ENCODE peak calls at places on chromosomes 6 and 20, in eight cellular contexts. One of them, this sample, is unnamed.
A peak's percentile ranks its signal among the peaks of the same experiment; 100 is the strongest.

GRCh38 chr20:51284871-51285270 is 257.6 kb downstream of the NFATC2 start:
- DNase-seq in cardiac fibroblast: no peak
- DNase-seq in activated naive CD4-positive, alpha-beta T cell: no peak
- DNase-seq in NCI-H774: no peak
- DNase-seq in BJ: no peak
- DNase-seq in lower lobe of right lung: no peak
- DNase-seq in LHCN-M2: no peak
- DNase-seq in Kasumi-1: no peak
- DNase-seq in this sample: no peak

GRCh38 chr6:149513915-149514314 is 29.1 kb upstream of the ZC3H12D start:
- DNase-seq in cardiac fibroblast: no peak
- DNase-seq in NCI-H774: no peak
- DNase-seq in LHCN-M2: no peak
- DNase-seq in activated naive CD4-positive, alpha-beta T cell: no peak
- DNase-seq in Kasumi-1: peak; percentile 9
- DNase-seq in BJ: no peak
- DNase-seq in lower lobe of right lung: no peak
- DNase-seq in this sample: no peak

GRCh38 chr20:48689874-48690571 is 137.8 kb downstream of the PREX1 start:
- DNase-seq in BJ: no peak
- DNase-seq in NCI-H774: no peak
- DNase-seq in lower lobe of right lung: no peak
- DNase-seq in cardiac fibroblast: no peak
- DNase-seq in Kasumi-1: no peak
- DNase-seq in activated naive CD4-positive, alpha-beta T cell: no peak
- DNase-seq in LHCN-M2: no peak
- DNase-seq in this sample: no peak

GRCh38 chr6:166169549-166170421 is 2.1 kb upstream of the TBXT start:
- DNase-seq in NCI-H774: no peak
- DNase-seq in activated naive CD4-positive, alpha-beta T cell: no peak
- DNase-seq in Kasumi-1: no peak
- DNase-seq in lower lobe of right lung: no peak
- DNase-seq in LHCN-M2: no peak
- DNase-seq in cardiac fibroblast: no peak
- DNase-seq in BJ: no peak
- DNase-seq in this sample: no peak

GRCh38 chr20:58237318-58238182 is 9.1 kb upstream of the ANKRD60 start:
- DNase-seq in cardiac fibroblast: peak; percentile 32
- DNase-seq in LHCN-M2: peak; percentile 81
- DNase-seq in lower lobe of right lung: no peak
- DNase-seq in activated naive CD4-positive, alpha-beta T cell: no peak
- DNase-seq in Kasumi-1: no peak
- DNase-seq in BJ: peak; percentile 26
- DNase-seq in NCI-H774: no peak
- DNase-seq in this sample: no peak

GRCh38 chr20:1427457-1428054 is 34.7 kb upstream of the FKBP1A start:
- DNase-seq in Kasumi-1: no peak
- DNase-seq in activated naive CD4-positive, alpha-beta T cell: no peak
- DNase-seq in BJ: no peak
- DNase-seq in lower lobe of right lung: no peak
- DNase-seq in cardiac fibroblast: peak; percentile 34
- DNase-seq in LHCN-M2: no peak
- DNase-seq in NCI-H774: peak; percentile 87
- DNase-seq in this sample: no peak

GRCh38 chr6:101069191-101069795 is 188.2 kb upstream of the ASCC3 start:
- DNase-seq in cardiac fibroblast: peak; percentile 52
- DNase-seq in lower lobe of right lung: no peak
- DNase-seq in Kasumi-1: no peak
- DNase-seq in NCI-H774: no peak
- DNase-seq in LHCN-M2: peak; percentile 52
- DNase-seq in activated naive CD4-positive, alpha-beta T cell: no peak
- DNase-seq in BJ: no peak
- DNase-seq in this sample: no peak

GRCh38 chr6:147065786-147066185 is 138.4 kb upstream of the STXBP5 start:
- DNase-seq in BJ: no peak
- DNase-seq in NCI-H774: peak; percentile 86
- DNase-seq in lower lobe of right lung: no peak
- DNase-seq in LHCN-M2: no peak
- DNase-seq in activated naive CD4-positive, alpha-beta T cell: no peak
- DNase-seq in cardiac fibroblast: no peak
- DNase-seq in Kasumi-1: no peak
- DNase-seq in this sample: no peak

GRCh38 chr6:143107440-143107839 is 46.8 kb downstream of the AIG1 start:
- DNase-seq in LHCN-M2: peak; percentile 23
- DNase-seq in cardiac fibroblast: no peak
- DNase-seq in BJ: no peak
- DNase-seq in lower lobe of right lung: no peak
- DNase-seq in activated naive CD4-positive, alpha-beta T cell: no peak
- DNase-seq in Kasumi-1: no peak
- DNase-seq in NCI-H774: no peak
- DNase-seq in this sample: no peak

GRCh38 chr20:62827323-62828050 is 10.6 kb downstream of the COL9A3 start:
- DNase-seq in Kasumi-1: no peak
- DNase-seq in activated naive CD4-positive, alpha-beta T cell: no peak
- DNase-seq in cardiac fibroblast: no peak
- DNase-seq in lower lobe of right lung: no peak
- DNase-seq in NCI-H774: no peak
- DNase-seq in BJ: no peak
- DNase-seq in LHCN-M2: no peak
- DNase-seq in this sample: no peak

GRCh38 chr6:161141173-161141572 is 132.7 kb downstream of the AGPAT4 start:
- DNase-seq in BJ: no peak
- DNase-seq in activated naive CD4-positive, alpha-beta T cell: no peak
- DNase-seq in lower lobe of right lung: no peak
- DNase-seq in cardiac fibroblast: no peak
- DNase-seq in Kasumi-1: no peak
- DNase-seq in LHCN-M2: no peak
- DNase-seq in NCI-H774: no peak
- DNase-seq in this sample: no peak

GRCh38 chr6:15518878-15519277 is 143.9 kb downstream of the DTNBP1 start:
- DNase-seq in lower lobe of right lung: no peak
- DNase-seq in cardiac fibroblast: no peak
- DNase-seq in NCI-H774: no peak
- DNase-seq in activated naive CD4-positive, alpha-beta T cell: no peak
- DNase-seq in Kasumi-1: no peak
- DNase-seq in BJ: no peak
- DNase-seq in LHCN-M2: no peak
- DNase-seq in this sample: no peak

GRCh38 chr6:10487668-10488327 is 33.4 kb upstream of the GCNT2 start:
- DNase-seq in lower lobe of right lung: no peak
- DNase-seq in activated naive CD4-positive, alpha-beta T cell: no peak
- DNase-seq in Kasumi-1: no peak
- DNase-seq in BJ: no peak
- DNase-seq in LHCN-M2: no peak
- DNase-seq in cardiac fibroblast: no peak
- DNase-seq in NCI-H774: no peak
- DNase-seq in this sample: no peak

GRCh38 chr6:156021746-156022396 is 566.2 kb upstream of the NOX3 start:
- DNase-seq in lower lobe of right lung: no peak
- DNase-seq in NCI-H774: no peak
- DNase-seq in Kasumi-1: no peak
- DNase-seq in BJ: peak; percentile 29
- DNase-seq in cardiac fibroblast: peak; percentile 70
- DNase-seq in activated naive CD4-positive, alpha-beta T cell: no peak
- DNase-seq in LHCN-M2: no peak
- DNase-seq in this sample: no peak

GRCh38 chr6:4342407-4343137 is 207.2 kb upstream of the ECI2 start:
- DNase-seq in LHCN-M2: no peak
- DNase-seq in activated naive CD4-positive, alpha-beta T cell: no peak
- DNase-seq in NCI-H774: no peak
- DNase-seq in Kasumi-1: no peak
- DNase-seq in BJ: no peak
- DNase-seq in cardiac fibroblast: peak; percentile 21
- DNase-seq in lower lobe of right lung: no peak
- DNase-seq in this sample: no peak

GRCh38 chr6:36249536-36249935 is 20.3 kb upstream of the PNPLA1 start:
- DNase-seq in cardiac fibroblast: peak; percentile 51
- DNase-seq in BJ: no peak
- DNase-seq in activated naive CD4-positive, alpha-beta T cell: no peak
- DNase-seq in NCI-H774: no peak
- DNase-seq in Kasumi-1: no peak
- DNase-seq in lower lobe of right lung: no peak
- DNase-seq in LHCN-M2: no peak
- DNase-seq in this sample: no peak

GRCh38 chr6:53437557-53438202 is 88.9 kb upstream of the ELOVL5 start:
- DNase-seq in NCI-H774: peak; percentile 65
- DNase-seq in cardiac fibroblast: peak; percentile 84
- DNase-seq in activated naive CD4-positive, alpha-beta T cell: no peak
- DNase-seq in lower lobe of right lung: no peak
- DNase-seq in LHCN-M2: peak; percentile 84
- DNase-seq in BJ: peak; percentile 49
- DNase-seq in Kasumi-1: peak; percentile 80
- DNase-seq in this sample: no peak

GRCh38 chr6:113848280-113848679 is 8.9 kb upstream of the MARCKS start:
- DNase-seq in LHCN-M2: no peak
- DNase-seq in lower lobe of right lung: no peak
- DNase-seq in Kasumi-1: no peak
- DNase-seq in activated naive CD4-positive, alpha-beta T cell: no peak
- DNase-seq in NCI-H774: no peak
- DNase-seq in BJ: no peak
- DNase-seq in cardiac fibroblast: no peak
- DNase-seq in this sample: no peak

GRCh38 chr6:23656826-23657225 is 469.2 kb upstream of the NRSN1 start:
- DNase-seq in Kasumi-1: no peak
- DNase-seq in BJ: no peak
- DNase-seq in cardiac fibroblast: no peak
- DNase-seq in activated naive CD4-positive, alpha-beta T cell: no peak
- DNase-seq in NCI-H774: no peak
- DNase-seq in lower lobe of right lung: no peak
- DNase-seq in LHCN-M2: no peak
- DNase-seq in this sample: no peak

GRCh38 chr20:50124496-50124895 is 11.5 kb upstream of the UBE2V1 start:
- DNase-seq in BJ: no peak
- DNase-seq in NCI-H774: no peak
- DNase-seq in activated naive CD4-positive, alpha-beta T cell: no peak
- DNase-seq in lower lobe of right lung: no peak
- DNase-seq in cardiac fibroblast: no peak
- DNase-seq in Kasumi-1: no peak
- DNase-seq in LHCN-M2: no peak
- DNase-seq in this sample: no peak

GRCh38 chr20:53522696-53523095 is 70.9 kb downstream of the ZNF217 start:
- DNase-seq in cardiac fibroblast: no peak
- DNase-seq in LHCN-M2: no peak
- DNase-seq in Kasumi-1: no peak
- DNase-seq in activated naive CD4-positive, alpha-beta T cell: no peak
- DNase-seq in lower lobe of right lung: no peak
- DNase-seq in BJ: no peak
- DNase-seq in NCI-H774: no peak
- DNase-seq in this sample: no peak

GRCh38 chr20:51398552-51398951 is 144.0 kb downstream of the NFATC2 start:
- DNase-seq in Kasumi-1: no peak
- DNase-seq in LHCN-M2: no peak
- DNase-seq in activated naive CD4-positive, alpha-beta T cell: no peak
- DNase-seq in BJ: no peak
- DNase-seq in NCI-H774: no peak
- DNase-seq in cardiac fibroblast: no peak
- DNase-seq in lower lobe of right lung: no peak
- DNase-seq in this sample: no peak

GRCh38 chr20:1341561-1342265 is 12.8 kb upstream of the SDCBP2 start:
- DNase-seq in lower lobe of right lung: no peak
- DNase-seq in LHCN-M2: peak; percentile 92
- DNase-seq in cardiac fibroblast: peak; percentile 83
- DNase-seq in BJ: no peak
- DNase-seq in Kasumi-1: peak; percentile 9
- DNase-seq in NCI-H774: no peak
- DNase-seq in activated naive CD4-positive, alpha-beta T cell: no peak
- DNase-seq in this sample: no peak

GRCh38 chr6:37432590-37432915 is 468 bp upstream of the CMTR1 start:
- DNase-seq in LHCN-M2: no peak
- DNase-seq in NCI-H774: no peak
- DNase-seq in cardiac fibroblast: no peak
- DNase-seq in Kasumi-1: no peak
- DNase-seq in lower lobe of right lung: no peak
- DNase-seq in activated naive CD4-positive, alpha-beta T cell: no peak
- DNase-seq in BJ: no peak
- DNase-seq in this sample: no peak

GRCh38 chr6:37696220-37696840 is 1.4 kb downstream of the MDGA1 start:
- DNase-seq in BJ: no peak
- DNase-seq in Kasumi-1: no peak
- DNase-seq in activated naive CD4-positive, alpha-beta T cell: peak; percentile 10
- DNase-seq in lower lobe of right lung: no peak
- DNase-seq in NCI-H774: no peak
- DNase-seq in LHCN-M2: no peak
- DNase-seq in cardiac fibroblast: peak; percentile 49
- DNase-seq in this sample: no peak

GRCh38 chr6:109295109-109295765 is 87.0 kb downstream of the CD164 start:
- DNase-seq in cardiac fibroblast: no peak
- DNase-seq in Kasumi-1: no peak
- DNase-seq in LHCN-M2: no peak
- DNase-seq in BJ: no peak
- DNase-seq in lower lobe of right lung: no peak
- DNase-seq in activated naive CD4-positive, alpha-beta T cell: no peak
- DNase-seq in NCI-H774: no peak
- DNase-seq in this sample: no peak

GRCh38 chr20:23659989-23660837 is 22.5 kb upstream of the CST3 start:
- DNase-seq in NCI-H774: no peak
- DNase-seq in cardiac fibroblast: peak; percentile 76
- DNase-seq in Kasumi-1: no peak
- DNase-seq in lower lobe of right lung: no peak
- DNase-seq in LHCN-M2: peak; percentile 38
- DNase-seq in BJ: no peak
- DNase-seq in activated naive CD4-positive, alpha-beta T cell: no peak
- DNase-seq in this sample: no peak

GRCh38 chr6:111888928-111889696 is 15.9 kb upstream of the FYN start:
- DNase-seq in activated naive CD4-positive, alpha-beta T cell: no peak
- DNase-seq in NCI-H774: peak; percentile 48
- DNase-seq in LHCN-M2: peak; percentile 43
- DNase-seq in BJ: no peak
- DNase-seq in lower lobe of right lung: no peak
- DNase-seq in Kasumi-1: no peak
- DNase-seq in cardiac fibroblast: peak; percentile 53
- DNase-seq in this sample: peak; percentile 69

GRCh38 chr20:17628101-17628841 is 53.8 kb downstream of the RRBP1 start:
- DNase-seq in cardiac fibroblast: no peak
- DNase-seq in Kasumi-1: no peak
- DNase-seq in LHCN-M2: no peak
- DNase-seq in NCI-H774: no peak
- DNase-seq in activated naive CD4-positive, alpha-beta T cell: no peak
- DNase-seq in BJ: no peak
- DNase-seq in lower lobe of right lung: peak; percentile 44
- DNase-seq in this sample: no peak

GRCh38 chr20:57223648-57224489 is 42.6 kb downstream of the BMP7 start:
- DNase-seq in LHCN-M2: no peak
- DNase-seq in cardiac fibroblast: peak; percentile 8
- DNase-seq in activated naive CD4-positive, alpha-beta T cell: no peak
- DNase-seq in BJ: no peak
- DNase-seq in lower lobe of right lung: no peak
- DNase-seq in Kasumi-1: no peak
- DNase-seq in NCI-H774: no peak
- DNase-seq in this sample: no peak

GRCh38 chr20:63544958-63545516 is 2.5 kb downstream of the SRMS start:
- DNase-seq in BJ: no peak
- DNase-seq in LHCN-M2: no peak
- DNase-seq in Kasumi-1: no peak
- DNase-seq in cardiac fibroblast: no peak
- DNase-seq in lower lobe of right lung: no peak
- DNase-seq in activated naive CD4-positive, alpha-beta T cell: no peak
- DNase-seq in NCI-H774: no peak
- DNase-seq in this sample: no peak

GRCh38 chr6:80250391-80250997 is 144.0 kb downstream of the BCKDHB start:
- DNase-seq in BJ: no peak
- DNase-seq in NCI-H774: no peak
- DNase-seq in activated naive CD4-positive, alpha-beta T cell: no peak
- DNase-seq in LHCN-M2: peak; percentile 12
- DNase-seq in Kasumi-1: no peak
- DNase-seq in lower lobe of right lung: no peak
- DNase-seq in cardiac fibroblast: peak; percentile 1
- DNase-seq in this sample: no peak

GRCh38 chr6:41257369-41258195 is 28.9 kb downstream of the TREM1 start:
- DNase-seq in lower lobe of right lung: no peak
- DNase-seq in cardiac fibroblast: peak; percentile 89
- DNase-seq in Kasumi-1: peak; percentile 17
- DNase-seq in activated naive CD4-positive, alpha-beta T cell: no peak
- DNase-seq in LHCN-M2: peak; percentile 49
- DNase-seq in NCI-H774: peak; percentile 30
- DNase-seq in BJ: peak; percentile 35
- DNase-seq in this sample: no peak

GRCh38 chr6:31305674-31306219 is 33.9 kb upstream of the HLA-C start:
- DNase-seq in BJ: no peak
- DNase-seq in activated naive CD4-positive, alpha-beta T cell: no peak
- DNase-seq in LHCN-M2: no peak
- DNase-seq in NCI-H774: no peak
- DNase-seq in lower lobe of right lung: no peak
- DNase-seq in Kasumi-1: no peak
- DNase-seq in cardiac fibroblast: no peak
- DNase-seq in this sample: no peak